ENCODE peak calls at places on chromosome 18, in ten cellular contexts. K is lower lobe of right lung; Y is effector CD4-positive, alpha-beta T cell; X is H7; Z is NCI-H1105; B is activated naive CD4-positive, alpha-beta T cell treated with anti-CD3 and anti-CD28 coated beads, Interleukin-2, amount 10 ng/mL, durations not matched to agents 7 days and 5 days; V is cardiac fibroblast; H is left lobe of liver; E is fibroblast of the conjunctiva; S is AG09319. D is an unnamed sample.

GRCh38 chr18:39994521-39994920 is 1960.5 kb upstream of the PIK3C3 start:
- DNase-seq in K (no peak), Y (no peak), X (no peak), Z (no peak), B (no peak), V (no peak), H (no peak), E (no peak), S (no peak), D (no peak)

GRCh38 chr18:45850021-45850420 is 24.5 kb downstream of the SIGLEC15 start:
- DNase-seq in K (no peak), Y (no peak), X (peak; percentile 64), Z (no peak), B (no peak), V (no peak), H (no peak), E (no peak), S (no peak), D (no peak)

GRCh38 chr18:44180683-44181082 is 500.0 kb upstream of the SETBP1 start:
- DNase-seq in K (no peak), Y (no peak), X (no peak), Z (no peak), B (no peak), V (peak; percentile 33), H (no peak), E (peak; percentile 16), S (no peak), D (no peak)

GRCh38 chr18:43192408-43192807 is 76.9 kb upstream of the RIT2 start:
- DNase-seq in K (no peak), Y (no peak), X (no peak), Z (no peak), B (no peak), V (no peak), H (no peak), E (no peak), S (no peak), D (no peak)

GRCh38 chr18:48836231-48836805 is 114.4 kb downstream of the SMAD7 start:
- DNase-seq in K (peak; percentile 9), Y (no peak), X (no peak), Z (no peak), B (no peak), V (no peak), H (no peak), E (no peak), S (no peak), D (no peak)

GRCh38 chr18:79941473-79942119 is 9.9 kb downstream of the SLC66A2 start:
- DNase-seq in K (peak; percentile 42), Y (no peak), X (no peak), Z (no peak), B (no peak), V (no peak), H (peak; percentile 83), E (no peak), S (no peak), D (no peak)

GRCh38 chr18:58362027-58362575 is 266.8 kb downstream of the ALPK2 start:
- DNase-seq in K (no peak), Y (no peak), X (no peak), Z (no peak), B (no peak), V (peak; percentile 95), H (no peak), E (peak; percentile 82), S (peak; percentile 78), D (peak; percentile 77)

GRCh38 chr18:58129019-58129374 is 85.0 kb downstream of the NEDD4L start:
- DNase-seq in K (no peak), Y (no peak), X (no peak), Z (no peak), B (no peak), V (no peak), H (no peak), E (no peak), S (no peak), D (no peak)

GRCh38 chr18:32271649-32272324 is 81.9 kb downstream of the MEP1B start:
- DNase-seq in K (no peak), Y (no peak), X (peak; percentile 66), Z (peak; percentile 16), B (peak; percentile 28), V (peak; percentile 76), H (no peak), E (peak; percentile 31), S (peak; percentile 8), D (peak; percentile 53)

GRCh38 chr18:23307567-23308295 is 145.4 kb upstream of the RIOK3 start:
- DNase-seq in K (no peak), Y (no peak), X (no peak), Z (no peak), B (peak; percentile 58), V (peak; percentile 41), H (no peak), E (no peak), S (no peak), D (peak; percentile 87)

GRCh38 chr18:48929951-48930713 is 20.6 kb downstream of the SMAD7 start:
- DNase-seq in K (no peak), Y (no peak), X (peak; percentile 85), Z (no peak), B (no peak), V (peak; percentile 81), H (peak; percentile 73), E (no peak), S (no peak), D (peak; percentile 92)

D was measured in hepatic stellate cell.